ENCODE peak calls at places on chromosomes 7 and 10, in seven cellular contexts. Q, X, Z, S, U, G and I are unnamed samples. For H3K9me3 and H3K27me3, the result is how much of the 10 kb centered on the place peaks cover.

GRCh38 chr7:30285067-30285530 is 702 bp downstream of the ZNRF2 start:
- DNase-seq in Q (no peak), X (peak), Z (peak), S (peak), U (peak), G (peak), I (no peak)

GRCh38 chr10:12588091-12588850 is 238.9 kb downstream of the CAMK1D start:
- DNase-seq in Q (no peak), X (peak), Z (no peak), S (no peak), U (no peak), G (no peak), I (no peak)

GRCh38 chr10:118735294-118735693 is 19.5 kb downstream of the CACUL1 start:
- DNase-seq in Q (no peak), X (no peak), Z (no peak), S (no peak), U (no peak), G (no peak), I (no peak)

GRCh38 chr7:2018786-2019692 is 213.7 kb downstream of the MAD1L1 start:
- DNase-seq in Q (peak), X (peak), Z (peak), S (peak), U (peak), G (peak), I (peak)

GRCh38 chr7:92875719-92876118 is 39.3 kb upstream of the CDK6 start:
- DNase-seq in Q (no peak), X (peak), Z (no peak), S (peak), U (no peak), G (no peak), I (peak)

GRCh38 chr7:30908681-30909080 is 3.0 kb upstream of the AQP1 start:
- DNase-seq in Q (no peak), X (no peak), Z (no peak), S (no peak), U (no peak), G (no peak), I (no peak)

GRCh38 chr10:89090760-89091455 is 100.3 kb downstream of the FAS start:
- DNase-seq in Q (no peak), X (peak), Z (no peak), S (no peak), U (peak), G (no peak), I (no peak)

GRCh38 chr7:27132978-27133377 is 2.4 kb upstream of the HOXA4 start:
- DNase-seq in Q (no peak), X (no peak), Z (no peak), S (peak), U (no peak), G (no peak), I (no peak)

GRCh38 chr10:127157506-127158205 is 38.7 kb downstream of the INSYN2A start:
- DNase-seq in Q (no peak), X (peak), Z (no peak), S (no peak), U (peak), G (no peak), I (no peak)

GRCh38 chr10:103504181-103504783 is 10.8 kb downstream of the NEURL1 start:
- DNase-seq in Q (no peak), X (peak), Z (peak), S (peak), U (peak), G (peak), I (peak)

GRCh38 chr10:78981970-78982281 is 86.8 kb upstream of the ZMIZ1 start:
- DNase-seq in Q (no peak), X (peak), Z (no peak), S (peak), U (no peak), G (no peak), I (peak)

GRCh38 chr7:78073470-78074382 is 275.2 kb downstream of the PHTF2 start:
- DNase-seq in Q (no peak), X (peak), Z (no peak), S (no peak), U (no peak), G (no peak), I (no peak)

GRCh38 chr7:155002411-155003214 is at the start of gene PAXIP1:
- DNase-seq in Q (no peak), X (peak), Z (no peak), S (peak), U (no peak), G (peak), I (peak)

GRCh38 chr10:101817542-101818118 is 614 bp downstream of the OGA start:
- DNase-seq in Q (peak), X (peak), Z (peak), S (peak), U (peak), G (peak), I (peak)

GRCh38 chr7:45610660-45611299 is 36.6 kb downstream of the ADCY1 start:
- DNase-seq in Q (no peak), X (no peak), Z (no peak), S (no peak), U (no peak), G (peak), I (no peak)

GRCh38 chr7:131691454-131692130 is 135.2 kb upstream of the PODXL start:
- DNase-seq in Q (no peak), X (no peak), Z (no peak), S (no peak), U (no peak), G (no peak), I (no peak)

GRCh38 chr10:60944159-60944909 is at the start of gene RHOBTB1:
- DNase-seq in Q (peak), X (peak), Z (peak), S (peak), U (peak), G (peak), I (peak)

GRCh38 chr10:24722131-24722675 is 1.5 kb downstream of the ARHGAP21 start:
- DNase-seq in Q (no peak), X (peak), Z (no peak), S (peak), U (no peak), G (no peak), I (no peak)

GRCh38 chr7:438916-439315 is 80.7 kb downstream of the PDGFA start:
- DNase-seq in Q (no peak), X (no peak), Z (no peak), S (no peak), U (no peak), G (no peak), I (no peak)

GRCh38 chr7:109376576-109376975 is 806.9 kb downstream of the DNAJB9 start:
- DNase-seq in Q (no peak), X (peak), Z (no peak), S (no peak), U (no peak), G (no peak), I (no peak)

GRCh38 chr10:5504146-5505072 is 5.0 kb upstream of the CALML5 start:
- DNase-seq in Q (no peak), X (no peak), Z (no peak), S (peak), U (no peak), G (peak), I (no peak)

GRCh38 chr10:61350794-61351193 is 102.4 kb downstream of the TMEM26 start:
- DNase-seq in Q (no peak), X (no peak), Z (no peak), S (no peak), U (no peak), G (no peak), I (no peak)

GRCh38 chr10:79353726-79354125 is 6.5 kb downstream of the PPIF start:
- DNase-seq in Q (no peak), X (no peak), Z (no peak), S (no peak), U (no peak), G (no peak), I (no peak)

GRCh38 chr7:18518555-18518954 is 23.0 kb downstream of the HDAC9 start:
- DNase-seq in Q (no peak), X (no peak), Z (no peak), S (no peak), U (no peak), G (no peak), I (no peak)
- H3K4me3 ChIP-seq in Q (no peak), X (no peak), Z (no peak), S (no peak), U (no peak), G (no peak), I (no peak)

GRCh38 chr7:98691619-98692018 is 74.5 kb downstream of the NPTX2 start:
- DNase-seq in Q (no peak), X (no peak), Z (no peak), S (no peak), U (no peak), G (no peak), I (no peak)
- H3K9me3 ChIP-seq in Q (under half), X (under half), Z (under half), S (under half), U (under half), G (under half), I (under half)

DNA sequence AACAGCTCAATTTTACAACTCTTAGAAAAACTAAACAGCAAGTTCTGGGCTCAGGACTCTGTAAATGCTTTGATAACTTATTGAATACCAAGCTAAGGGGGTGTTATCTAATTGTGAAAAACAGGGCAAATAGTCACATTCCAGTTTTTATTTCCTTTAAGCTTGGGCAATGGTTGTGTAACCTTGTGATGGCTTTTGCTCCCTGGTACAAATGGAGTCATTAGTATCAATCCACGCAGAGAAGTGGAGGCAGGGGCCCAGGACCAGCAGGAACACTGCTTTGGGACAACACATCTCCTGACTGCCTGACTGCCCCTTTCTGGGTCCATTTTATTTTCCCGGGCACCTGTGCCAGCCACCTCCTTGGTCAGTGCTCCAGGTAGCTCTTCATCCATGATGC is 5.8 kb upstream of the PRKAG2 start:
- DNase-seq in Q (no peak), X (no peak), Z (no peak), S (no peak), U (no peak), G (no peak), I (no peak)
- H3K27me3 ChIP-seq in Q (under half), X (under half), Z (under half), S (half or more), U (half or more), G (under half), I (under half)

GRCh38 chr10:11164806-11165590 is 147.3 kb downstream of the CELF2 start:
- DNase-seq in Q (peak), X (peak), Z (peak), S (peak), U (peak), G (peak), I (peak)
- H3K4me3 ChIP-seq in Q (peak), X (peak), Z (peak), S (peak), U (peak), G (peak), I (peak)